ENCODE peak calls at places on chromosomes 7 and 10, in four cellular contexts. Z is mesendoderm; D is activated CD4-positive, alpha-beta T cell treated with anti-CD3 and anti-CD28 coated beads for 36 hours; L is HCEC 1CT. V is an unnamed sample.

GRCh38 chr7:126447984-126448383 is 804.8 kb downstream of the GRM8 start:
- DNase-seq in Z (no peak), D (no peak), L (no peak), V (no peak)

GRCh38 chr7:137882261-137882668 is 35.5 kb upstream of the DGKI start:
- DNase-seq in Z (peak), D (peak), L (peak), V (no peak)

GRCh38 chr7:10121641-10122040 is 852.0 kb upstream of the PHF14 start:
- DNase-seq in Z (peak), D (no peak), L (no peak), V (peak)

GRCh38 chr7:52917982-52918578 is 117.4 kb upstream of the POM121L12 start:
- DNase-seq in Z (peak), D (no peak), L (no peak), V (peak)

GRCh38 chr10:12755075-12755474 is 246.4 kb downstream of the CCDC3 start:
- DNase-seq in Z (no peak), D (no peak), L (no peak), V (no peak)

GRCh38 chr7:55427800-55428199 is 62.7 kb downstream of the LANCL2 start:
- DNase-seq in Z (peak), D (no peak), L (no peak), V (peak)

GRCh38 chr7:92584953-92585352 is 5.2 kb downstream of the FAM133B start:
- DNase-seq in Z (peak), D (peak), L (peak), V (no peak)

GRCh38 chr10:58486821-58487220 is 25.9 kb upstream of the BICC1 start:
- DNase-seq in Z (no peak), D (no peak), L (peak), V (no peak)

GRCh38 chr7:16234493-16235151 is 186.7 kb downstream of the CRPPA start:
- DNase-seq in Z (no peak), D (no peak), L (no peak), V (no peak)

GRCh38 chr7:105734233-105734632 is 142.2 kb downstream of the ATXN7L1 start:
- DNase-seq in Z (no peak), D (no peak), L (no peak), V (no peak)

GRCh38 chr10:132539431-132539839 is 1.8 kb downstream of the INPP5A start:
- DNase-seq in Z (no peak), D (peak), L (no peak), V (peak)

GRCh38 chr7:5582532-5582935 is 158.9 kb upstream of the TNRC18 start:
- DNase-seq in Z (no peak), D (no peak), L (no peak), V (no peak)

GRCh38 chr10:21526184-21526951 is 886 bp upstream of the SKIDA1 start:
- DNase-seq in Z (peak), D (peak), L (peak), V (peak)

V was measured in left kidney.